ENCODE peak calls at places on chromosomes 13 and 19, in five cellular contexts. One of them, this sample, is unnamed.

GRCh38 chr19:4567584-4568071 is 8.1 kb upstream of the SEMA6B start:
- DNase-seq in foreskin fibroblast: no peak
- DNase-seq in Peyer's patch: peak; percentile 72
- DNase-seq in fibroblast of the aortic adventitia: peak; percentile 61
- DNase-seq in endothelial cell: peak; percentile 90
- DNase-seq in this sample: peak; percentile 84

GRCh38 chr13:73520566-73521290 is 461.9 kb downstream of the KLF5 start:
- DNase-seq in foreskin fibroblast: no peak
- DNase-seq in Peyer's patch: no peak
- DNase-seq in fibroblast of the aortic adventitia: no peak
- DNase-seq in endothelial cell: no peak
- DNase-seq in this sample: no peak

GRCh38 chr13:93496985-93497673 is 270.5 kb downstream of the GPC6 start:
- DNase-seq in foreskin fibroblast: no peak
- DNase-seq in endothelial cell: no peak
- DNase-seq in Peyer's patch: no peak
- DNase-seq in fibroblast of the aortic adventitia: no peak
- DNase-seq in this sample: no peak

GRCh38 chr13:45847554-45848224 is 3.9 kb downstream of the SIAH3 start:
- DNase-seq in foreskin fibroblast: no peak
- DNase-seq in endothelial cell: no peak
- DNase-seq in fibroblast of the aortic adventitia: no peak
- DNase-seq in Peyer's patch: no peak
- DNase-seq in this sample: no peak

GRCh38 chr19:45446295-45446694 is 21.5 kb upstream of the FOSB start:
- DNase-seq in Peyer's patch: no peak
- DNase-seq in foreskin fibroblast: no peak
- DNase-seq in fibroblast of the aortic adventitia: peak; percentile 56
- DNase-seq in endothelial cell: no peak
- DNase-seq in this sample: no peak

GRCh38 chr13:60328073-60328472 is 68.9 kb upstream of the TDRD3 start:
- DNase-seq in endothelial cell: no peak
- DNase-seq in Peyer's patch: no peak
- DNase-seq in foreskin fibroblast: no peak
- DNase-seq in fibroblast of the aortic adventitia: no peak
- DNase-seq in this sample: no peak

GRCh38 chr13:81116461-81117282 is 775.7 kb upstream of the SPRY2 start:
- DNase-seq in fibroblast of the aortic adventitia: no peak
- DNase-seq in foreskin fibroblast: no peak
- DNase-seq in Peyer's patch: no peak
- DNase-seq in endothelial cell: no peak
- DNase-seq in this sample: no peak

GRCh38 chr13:43309301-43309700 is 285.9 kb downstream of the DNAJC15 start:
- DNase-seq in Peyer's patch: no peak
- DNase-seq in fibroblast of the aortic adventitia: no peak
- DNase-seq in endothelial cell: no peak
- DNase-seq in foreskin fibroblast: peak; percentile 43
- DNase-seq in this sample: no peak

GRCh38 chr19:15562861-15563260 is 52.2 kb upstream of the CYP4F8 start:
- DNase-seq in Peyer's patch: no peak
- DNase-seq in foreskin fibroblast: peak; percentile 25
- DNase-seq in fibroblast of the aortic adventitia: peak; percentile 3
- DNase-seq in endothelial cell: no peak
- DNase-seq in this sample: no peak

GRCh38 chr19:6100284-6100915 is 9.9 kb downstream of the RFX2 start:
- DNase-seq in endothelial cell: no peak
- DNase-seq in foreskin fibroblast: no peak
- DNase-seq in Peyer's patch: no peak
- DNase-seq in fibroblast of the aortic adventitia: no peak
- DNase-seq in this sample: peak; percentile 42

GRCh38 chr13:42078113-42078769 is 29.8 kb downstream of the DGKH start:
- DNase-seq in endothelial cell: no peak
- DNase-seq in fibroblast of the aortic adventitia: no peak
- DNase-seq in Peyer's patch: no peak
- DNase-seq in foreskin fibroblast: no peak
- DNase-seq in this sample: peak; percentile 13

GRCh38 chr13:21747456-21747855 is 76.6 kb downstream of the FGF9 start:
- DNase-seq in fibroblast of the aortic adventitia: no peak
- DNase-seq in endothelial cell: no peak
- DNase-seq in Peyer's patch: no peak
- DNase-seq in foreskin fibroblast: no peak
- DNase-seq in this sample: no peak

GRCh38 chr13:105047676-105048295 is 1487.7 kb downstream of the EFNB2 start:
- DNase-seq in foreskin fibroblast: no peak
- DNase-seq in fibroblast of the aortic adventitia: no peak
- DNase-seq in endothelial cell: no peak
- DNase-seq in Peyer's patch: no peak
- DNase-seq in this sample: no peak

DNA sequence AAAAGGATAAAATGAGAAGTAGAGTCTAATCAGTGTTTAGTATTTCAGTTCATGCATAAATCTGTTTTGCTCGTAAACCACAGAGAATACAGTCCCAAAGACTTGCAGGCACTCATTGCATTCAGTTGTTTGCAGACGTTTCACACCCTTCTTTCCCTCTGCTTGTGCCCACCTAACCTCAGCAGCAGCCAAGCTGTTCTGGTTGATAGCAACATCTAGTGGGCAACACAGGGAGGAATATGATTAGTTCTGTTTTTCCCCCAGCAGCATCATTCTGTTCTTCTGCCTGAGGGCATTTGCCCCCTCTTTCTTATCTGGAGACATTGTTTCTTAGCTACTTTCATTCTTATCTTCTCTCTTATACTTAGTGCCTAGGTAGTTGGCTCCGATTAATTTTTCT is 135.6 kb downstream of the PAN3 start:
- DNase-seq in foreskin fibroblast: no peak
- DNase-seq in endothelial cell: no peak
- DNase-seq in fibroblast of the aortic adventitia: no peak
- DNase-seq in Peyer's patch: no peak
- DNase-seq in this sample: no peak
- TF ChIP-seq CTCF in foreskin fibroblast: no peak
- TF ChIP-seq CTCF in endothelial cell: no peak
- TF ChIP-seq CTCF in fibroblast of the aortic adventitia: no peak
- TF ChIP-seq CTCF in Peyer's patch: no peak
- TF ChIP-seq CTCF in this sample: no peak

GRCh38 chr19:42360787-42361544 is 29.1 kb downstream of the CNFN start:
- DNase-seq in foreskin fibroblast: no peak
- DNase-seq in Peyer's patch: no peak
- DNase-seq in endothelial cell: no peak
- DNase-seq in fibroblast of the aortic adventitia: peak; percentile 76
- DNase-seq in this sample: peak; percentile 29
- TF ChIP-seq CTCF in foreskin fibroblast: no peak
- TF ChIP-seq CTCF in Peyer's patch: no peak
- TF ChIP-seq CTCF in endothelial cell: no peak
- TF ChIP-seq CTCF in fibroblast of the aortic adventitia: no peak
- TF ChIP-seq CTCF in this sample: no peak

GRCh38 chr19:38018694-38019426 is 111.9 kb downstream of the SIPA1L3 start:
- DNase-seq in fibroblast of the aortic adventitia: no peak
- DNase-seq in foreskin fibroblast: no peak
- DNase-seq in Peyer's patch: no peak
- DNase-seq in endothelial cell: no peak
- DNase-seq in this sample: no peak

GRCh38 chr19:38020331-38020730 is 113.3 kb downstream of the SIPA1L3 start:
- DNase-seq in fibroblast of the aortic adventitia: no peak
- DNase-seq in foreskin fibroblast: no peak
- DNase-seq in Peyer's patch: no peak
- DNase-seq in endothelial cell: no peak
- DNase-seq in this sample: no peak

GRCh38 chr19:38021356-38021755 is 114.3 kb downstream of the SIPA1L3 start:
- DNase-seq in foreskin fibroblast: peak; percentile 25
- DNase-seq in endothelial cell: no peak
- DNase-seq in fibroblast of the aortic adventitia: no peak
- DNase-seq in Peyer's patch: no peak
- DNase-seq in this sample: no peak

GRCh38 chr19:38017504-38018150 is 110.6 kb downstream of the SIPA1L3 start:
- DNase-seq in fibroblast of the aortic adventitia: no peak
- DNase-seq in endothelial cell: no peak
- DNase-seq in Peyer's patch: no peak
- DNase-seq in foreskin fibroblast: no peak
- DNase-seq in this sample: no peak

DNA sequence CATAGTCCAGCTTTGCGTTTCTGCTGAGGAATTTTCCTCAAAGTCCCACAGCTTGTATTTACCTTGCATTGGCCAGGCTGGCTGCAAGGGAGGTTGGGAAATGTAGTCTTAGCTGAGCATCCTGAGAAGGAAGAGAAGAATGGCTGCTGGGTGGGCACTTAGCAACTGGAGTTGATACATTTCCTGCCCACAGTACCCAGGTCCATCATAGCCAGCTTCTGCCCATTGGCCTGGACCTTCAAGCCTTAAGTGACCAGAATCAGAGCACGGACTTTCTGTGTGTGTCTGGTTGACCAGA is 112.4 kb downstream of the SIPA1L3 start:
- DNase-seq in fibroblast of the aortic adventitia: no peak
- DNase-seq in Peyer's patch: no peak
- DNase-seq in foreskin fibroblast: no peak
- DNase-seq in endothelial cell: no peak
- DNase-seq in this sample: no peak
- TF ChIP-seq CTCF in fibroblast of the aortic adventitia: no peak
- TF ChIP-seq CTCF in Peyer's patch: no peak
- TF ChIP-seq CTCF in foreskin fibroblast: no peak
- TF ChIP-seq CTCF in endothelial cell: no peak
- TF ChIP-seq CTCF in this sample: no peak

DNA sequence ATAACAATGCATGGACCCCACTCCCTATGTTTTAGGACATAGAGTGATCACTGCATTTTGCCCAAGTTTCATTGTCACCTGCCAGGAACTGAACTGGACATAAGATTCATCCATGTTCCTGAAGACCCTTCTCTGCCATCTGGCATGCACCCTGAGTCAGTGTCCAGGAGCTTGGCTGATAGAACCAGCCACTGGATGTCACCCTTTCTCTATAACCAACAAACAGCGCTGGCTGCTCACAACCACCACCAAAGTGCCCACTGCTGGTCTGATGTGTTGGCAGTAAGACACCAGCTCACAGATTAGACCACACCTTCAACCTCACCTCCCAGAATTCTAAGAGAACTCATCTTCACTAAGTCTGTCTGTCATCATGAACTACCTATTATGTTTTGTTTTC is 333.4 kb downstream of the ITGBL1 start:
- DNase-seq in foreskin fibroblast: peak; percentile 16
- DNase-seq in fibroblast of the aortic adventitia: no peak
- DNase-seq in Peyer's patch: no peak
- DNase-seq in endothelial cell: peak; percentile 49
- DNase-seq in this sample: peak; percentile 14
- TF ChIP-seq CTCF in foreskin fibroblast: no peak
- TF ChIP-seq CTCF in fibroblast of the aortic adventitia: no peak
- TF ChIP-seq CTCF in Peyer's patch: no peak
- TF ChIP-seq CTCF in endothelial cell: no peak
- TF ChIP-seq CTCF in this sample: peak; percentile 14

GRCh38 chr13:74794582-74794981 is 660.4 kb upstream of the KLF12 start:
- DNase-seq in Peyer's patch: no peak
- DNase-seq in foreskin fibroblast: no peak
- DNase-seq in fibroblast of the aortic adventitia: no peak
- DNase-seq in endothelial cell: no peak
- DNase-seq in this sample: no peak
- TF ChIP-seq CTCF in Peyer's patch: no peak
- TF ChIP-seq CTCF in foreskin fibroblast: no peak
- TF ChIP-seq CTCF in fibroblast of the aortic adventitia: peak; percentile 18
- TF ChIP-seq CTCF in endothelial cell: no peak
- TF ChIP-seq CTCF in this sample: no peak

DNA sequence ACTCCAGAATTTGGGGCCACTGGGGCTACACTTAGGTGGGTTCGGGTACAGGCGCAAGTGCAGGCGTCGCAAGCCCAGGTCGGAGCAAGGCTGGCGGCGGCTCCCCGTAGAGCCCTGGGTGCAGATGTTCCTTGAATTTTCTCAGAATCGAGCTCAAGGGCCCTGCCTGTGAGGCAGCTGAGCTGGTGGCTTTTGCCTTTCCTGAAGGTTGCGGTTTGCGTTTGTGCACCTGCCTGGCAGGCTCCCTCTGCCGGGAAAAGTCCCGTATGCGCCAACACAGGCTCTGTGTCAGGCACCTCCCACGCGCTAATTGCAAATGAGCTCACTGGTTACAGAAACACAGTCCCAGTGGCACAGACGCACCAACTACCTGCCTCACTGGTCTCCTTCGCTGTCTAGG is 5.9 kb downstream of the DOHH start:
- DNase-seq in endothelial cell: no peak
- DNase-seq in Peyer's patch: no peak
- DNase-seq in fibroblast of the aortic adventitia: no peak
- DNase-seq in foreskin fibroblast: no peak
- DNase-seq in this sample: no peak
- TF ChIP-seq CTCF in endothelial cell: no peak
- TF ChIP-seq CTCF in Peyer's patch: no peak
- TF ChIP-seq CTCF in fibroblast of the aortic adventitia: no peak
- TF ChIP-seq CTCF in foreskin fibroblast: no peak
- TF ChIP-seq CTCF in this sample: no peak